ENCODE peak calls at places on chromosomes 13 and 19, in four cellular contexts. G is GM12878, I is K562, U is H1. V is an unnamed sample.

GRCh38 chr13:26591672-26592071 is 34.2 kb downstream of the WASF3 start:
- DNase-seq in G (no peak), U (no peak), I (no peak), V (no peak)

GRCh38 chr19:12527034-12527836 is 24.0 kb downstream of the ZNF564 start:
- DNase-seq in G (no peak), I (no peak), U (no peak), V (no peak)

GRCh38 chr13:65892859-65893258 is 1337.3 kb downstream of the PCDH9 start:
- DNase-seq in U (no peak), G (no peak), I (no peak), V (no peak)

GRCh38 chr13:55244991-55245644 is 1895.6 kb upstream of the PRR20A start:
- DNase-seq in I (no peak), U (peak), G (no peak), V (no peak)

GRCh38 chr19:32387701-32388392 is 17.7 kb upstream of the DPY19L3 start:
- DNase-seq in U (no peak), I (no peak), G (no peak), V (no peak)

GRCh38 chr13:23147827-23148226 is 33.0 kb upstream of the SGCG start:
- DNase-seq in G (no peak), I (no peak), U (peak), V (no peak)

GRCh38 chr13:23934481-23934880 is 37.2 kb upstream of the C1QTNF9B start:
- DNase-seq in I (no peak), G (no peak), U (no peak), V (no peak)

GRCh38 chr13:80502359-80502758 is 161.4 kb upstream of the SPRY2 start:
- DNase-seq in U (no peak), I (no peak), G (no peak), V (no peak)

GRCh38 chr13:66210677-66211076 is 1019.5 kb downstream of the PCDH9 start:
- DNase-seq in G (no peak), U (no peak), I (no peak), V (peak)

GRCh38 chr13:37457594-37457993 is 141.0 kb downstream of the POSTN start:
- DNase-seq in U (no peak), G (no peak), I (no peak), V (no peak)

GRCh38 chr19:19900124-19900523 is 622 bp upstream of the ZNF93 start:
- DNase-seq in U (no peak), G (no peak), I (peak), V (no peak)

GRCh38 chr19:55238030-55238429 is 9.5 kb upstream of the TMEM86B start:
- DNase-seq in U (no peak), G (no peak), I (no peak), V (no peak)

GRCh38 chr19:15173746-15174404 is 26.9 kb downstream of the NOTCH3 start:
- DNase-seq in I (no peak), G (no peak), U (no peak), V (no peak)

GRCh38 chr13:19817510-19818158 is 34.9 kb upstream of the PSPC1 start:
- DNase-seq in G (no peak), I (no peak), U (no peak), V (no peak)

GRCh38 chr13:109145631-109146030 is 516.2 kb downstream of the MYO16 start:
- DNase-seq in G (no peak), I (peak), U (no peak), V (peak)

GRCh38 chr19:58479736-58480480 is 3.8 kb downstream of the ZNF446 start:
- DNase-seq in I (no peak), G (no peak), U (no peak), V (no peak)

GRCh38 chr19:51259348-51260245 is 8.7 kb downstream of the SIGLECL1 start:
- DNase-seq in U (peak), I (peak), G (peak), V (peak)

GRCh38 chr19:18098891-18099622 is 1.5 kb downstream of the MAST3 start:
- DNase-seq in I (peak), G (peak), U (no peak), V (no peak)

GRCh38 chr13:70960841-70961443 is 852.7 kb upstream of the KLHL1 start:
- DNase-seq in U (no peak), I (no peak), G (peak), V (no peak)

DNA sequence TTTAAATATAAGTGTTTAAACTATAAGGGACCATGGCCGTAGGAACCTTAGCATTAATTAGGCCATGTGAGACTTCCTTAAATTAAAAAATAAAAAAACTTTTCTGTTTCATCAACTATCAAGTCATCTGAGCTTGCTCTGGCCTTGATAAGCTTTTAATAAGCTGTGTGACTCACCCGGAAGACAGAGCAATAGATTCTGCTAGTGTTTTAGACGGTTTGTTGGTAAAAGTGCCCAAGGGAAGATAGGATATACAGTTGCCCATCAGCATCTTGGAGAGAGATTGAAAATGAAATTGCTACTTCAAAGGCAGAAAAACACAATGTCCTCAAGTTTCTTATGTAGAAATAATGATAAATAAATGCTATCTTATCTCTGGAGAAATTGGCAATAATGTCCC is 31.2 kb upstream of the RCBTB2 start:
- DNase-seq in G (no peak), U (no peak), I (no peak), V (no peak)
- TF ChIP-seq EGR1 in G (no peak), U (no peak), I (no peak), V (no peak)

GRCh38 chr19:16207063-16207462 is 9.4 kb downstream of the AP1M1 start:
- DNase-seq in G (no peak), U (no peak), I (no peak), V (no peak)
- TF ChIP-seq ZNF274 in G (no peak), U (no peak), I (no peak), V (no peak)

DNA sequence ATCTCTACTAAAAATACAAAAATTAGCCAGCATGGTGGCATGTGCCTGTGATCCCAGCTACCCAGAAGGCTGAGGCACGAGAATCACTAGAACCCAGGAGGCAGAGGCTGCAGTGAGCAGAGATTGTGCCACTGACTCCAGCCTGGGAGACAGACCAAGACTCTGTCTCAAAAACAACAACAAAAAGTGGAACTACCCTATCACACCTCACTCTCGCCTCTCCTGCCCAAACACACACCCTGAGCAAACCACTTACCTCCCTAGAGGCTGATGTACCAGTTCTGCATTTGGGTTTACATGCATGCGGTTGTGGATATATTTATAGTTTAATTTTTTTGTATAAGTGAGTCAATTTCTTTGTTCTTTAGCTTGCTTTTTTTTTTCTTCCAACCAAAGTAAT is 7.7 kb upstream of the PTOV1 start:
- DNase-seq in U (no peak), G (peak), I (no peak), V (no peak)
- TF ChIP-seq EGR1 in U (no peak), G (no peak), I (no peak), V (no peak)

GRCh38 chr19:3123956-3124355 is 11.9 kb upstream of the GNA15 start:
- DNase-seq in I (no peak), U (no peak), G (no peak), V (no peak)
- TF ChIP-seq ZNF274 in I (no peak), U (no peak), G (no peak), V (no peak)